ENCODE peak calls at places on chromosomes 1 and 21, in four cellular contexts. A, Z, K and Y are unnamed samples.

GRCh38 chr1:234955107-234955731 is 173.4 kb downstream of the TOMM20 start:
- DNase-seq in Z (peak; percentile 92), K (no peak), A (no peak), Y (no peak)

GRCh38 chr1:63304410-63304809 is 18.0 kb upstream of the FOXD3 start:
- DNase-seq in Z (no peak), K (no peak), A (no peak), Y (no peak)

GRCh38 chr1:12172042-12172851 is 5.5 kb downstream of the TNFRSF1B start:
- DNase-seq in Z (no peak), A (no peak), K (no peak), Y (no peak)

GRCh38 chr1:212313616-212314015 is 28.4 kb downstream of the PPP2R5A start:
- DNase-seq in K (no peak), A (no peak), Z (no peak), Y (no peak)

GRCh38 chr1:36942093-36942492 is 92.2 kb downstream of the GRIK3 start:
- DNase-seq in K (no peak), A (no peak), Z (no peak), Y (no peak)

GRCh38 chr1:119367332-119368124 is 1.1 kb upstream of the HAO2 start:
- DNase-seq in A (peak; percentile 35), Z (no peak), K (no peak), Y (no peak)

GRCh38 chr1:117037802-117038201 is 22.3 kb upstream of the TTF2 start:
- DNase-seq in A (peak; percentile 55), K (no peak), Z (no peak), Y (no peak)

GRCh38 chr21:42414928-42415769 is 11.4 kb downstream of the UBASH3A start:
- DNase-seq in A (no peak), K (no peak), Z (no peak), Y (peak; percentile 59)

GRCh38 chr1:47474278-47475193 is 36.7 kb downstream of the FOXD2 start:
- DNase-seq in K (no peak), A (peak; percentile 48), Z (no peak), Y (no peak)

GRCh38 chr1:56644064-56644940 is 812 bp upstream of the PRKAA2 start:
- DNase-seq in A (no peak), K (no peak), Z (no peak), Y (no peak)

GRCh38 chr1:164712131-164713031 is 153.4 kb downstream of the PBX1 start:
- DNase-seq in Z (no peak), K (no peak), A (peak; percentile 69), Y (peak; percentile 52)

GRCh38 chr1:154839691-154840090 is 30.4 kb downstream of the KCNN3 start:
- DNase-seq in A (no peak), K (no peak), Z (no peak), Y (no peak)

GRCh38 chr21:38126677-38127271 is 130.0 kb upstream of the KCNJ15 start:
- DNase-seq in K (peak; percentile 17), A (peak; percentile 57), Z (no peak), Y (no peak)

GRCh38 chr1:39839651-39840050 is 43.7 kb downstream of the TRIT1 start:
- DNase-seq in Z (no peak), A (no peak), K (no peak), Y (no peak)

GRCh38 chr1:48203287-48203900 is 19.1 kb upstream of the SLC5A9 start:
- DNase-seq in Z (no peak), A (peak; percentile 61), K (no peak), Y (no peak)

GRCh38 chr1:24437631-24438396 is 22.2 kb downstream of the NIPAL3 start:
- DNase-seq in A (no peak), Z (no peak), K (no peak), Y (no peak)

GRCh38 chr1:44170281-44170823 is 28.9 kb upstream of the KLF18 start:
- DNase-seq in K (no peak), Z (no peak), A (no peak), Y (no peak)

GRCh38 chr1:174218983-174219382 is 59.7 kb downstream of the RABGAP1L start:
- DNase-seq in Z (no peak), A (no peak), K (no peak), Y (no peak)

GRCh38 chr1:240312872-240313271 is 221.2 kb downstream of the FMN2 start:
- DNase-seq in Z (no peak), A (no peak), K (no peak), Y (no peak)

GRCh38 chr1:33872275-33872674 is 8.4 kb downstream of the HMGB4 start:
- DNase-seq in K (no peak), A (no peak), Z (no peak), Y (no peak)

GRCh38 chr1:53638641-53639035 is 100.3 kb downstream of the GLIS1 start:
- DNase-seq in A (no peak), Z (no peak), K (no peak), Y (no peak)

GRCh38 chr1:157312270-157312812 is 174.1 kb upstream of the ETV3 start:
- DNase-seq in K (no peak), Z (no peak), A (no peak), Y (no peak)

GRCh38 chr1:219757890-219758289 is 145.0 kb upstream of the ZC3H11B start:
- DNase-seq in A (peak; percentile 60), Z (no peak), K (no peak), Y (peak; percentile 31)

GRCh38 chr21:21301013-21301412 is 302.8 kb downstream of the NCAM2 start:
- DNase-seq in A (no peak), Z (no peak), K (no peak), Y (no peak)

GRCh38 chr1:100530901-100531487 is 6.9 kb upstream of the GPR88 start:
- DNase-seq in K (no peak), A (no peak), Z (peak; percentile 81), Y (no peak)

GRCh38 chr1:50974618-50974935 is 4.5 kb downstream of the CDKN2C start:
- DNase-seq in Z (no peak), A (no peak), K (no peak), Y (no peak)

GRCh38 chr1:46413596-46413985 is 19.5 kb downstream of the FAAH start:
- DNase-seq in A (peak; percentile 57), Z (no peak), K (no peak), Y (no peak)

GRCh38 chr1:236753554-236753953 is 41.5 kb upstream of the MTR start:
- DNase-seq in Z (no peak), K (no peak), A (peak; percentile 58), Y (no peak)

GRCh38 chr1:163315773-163316374 is 5.9 kb upstream of the NUF2 start:
- DNase-seq in A (peak; percentile 12), K (no peak), Z (no peak), Y (peak; percentile 16)

GRCh38 chr1:222372221-222372620 is 175.7 kb downstream of the HHIPL2 start:
- DNase-seq in Z (no peak), K (no peak), A (no peak), Y (no peak)

GRCh38 chr1:244353572-244354091 is 98.1 kb downstream of the ADSS2 start:
- DNase-seq in A (no peak), Z (no peak), K (no peak), Y (no peak)

GRCh38 chr1:217272385-217272784 is 358.5 kb downstream of the GPATCH2 start:
- DNase-seq in Z (no peak), K (no peak), A (no peak), Y (no peak)

GRCh38 chr1:59452026-59452425 is 155.1 kb downstream of the FGGY start:
- DNase-seq in K (no peak), Z (no peak), A (no peak), Y (no peak)

GRCh38 chr1:6417961-6418667 is 1.6 kb downstream of the HES2 start:
- DNase-seq in K (no peak), A (no peak), Z (no peak), Y (no peak)

GRCh38 chr1:241240084-241240483 is 116.9 kb downstream of the RGS7 start:
- DNase-seq in A (no peak), Z (no peak), K (no peak), Y (no peak)

GRCh38 chr21:32140212-32141008 is 138.4 kb downstream of the MIS18A start:
- DNase-seq in Z (no peak), A (peak; percentile 22), K (no peak), Y (no peak)

GRCh38 chr21:42892582-42892930 is 553 bp upstream of the NDUFV3 start:
- DNase-seq in Z (no peak), A (no peak), K (no peak), Y (no peak)

GRCh38 chr1:51445346-51446090 is 73.5 kb downstream of the EPS15 start:
- DNase-seq in Z (no peak), A (no peak), K (no peak), Y (no peak)

GRCh38 chr1:85473390-85473789 is 8.4 kb upstream of the DDAH1 start:
- DNase-seq in K (no peak), A (no peak), Z (no peak), Y (no peak)

GRCh38 chr1:161389691-161390558 is 22.2 kb upstream of the CFAP126 start:
- DNase-seq in A (peak; percentile 94), K (peak; percentile 97), Z (peak; percentile 99), Y (peak; percentile 99)
- TF ChIP-seq EP300 in A (no peak), K (peak; percentile 100), Z (peak; percentile 95), Y (peak; percentile 100)

DNA sequence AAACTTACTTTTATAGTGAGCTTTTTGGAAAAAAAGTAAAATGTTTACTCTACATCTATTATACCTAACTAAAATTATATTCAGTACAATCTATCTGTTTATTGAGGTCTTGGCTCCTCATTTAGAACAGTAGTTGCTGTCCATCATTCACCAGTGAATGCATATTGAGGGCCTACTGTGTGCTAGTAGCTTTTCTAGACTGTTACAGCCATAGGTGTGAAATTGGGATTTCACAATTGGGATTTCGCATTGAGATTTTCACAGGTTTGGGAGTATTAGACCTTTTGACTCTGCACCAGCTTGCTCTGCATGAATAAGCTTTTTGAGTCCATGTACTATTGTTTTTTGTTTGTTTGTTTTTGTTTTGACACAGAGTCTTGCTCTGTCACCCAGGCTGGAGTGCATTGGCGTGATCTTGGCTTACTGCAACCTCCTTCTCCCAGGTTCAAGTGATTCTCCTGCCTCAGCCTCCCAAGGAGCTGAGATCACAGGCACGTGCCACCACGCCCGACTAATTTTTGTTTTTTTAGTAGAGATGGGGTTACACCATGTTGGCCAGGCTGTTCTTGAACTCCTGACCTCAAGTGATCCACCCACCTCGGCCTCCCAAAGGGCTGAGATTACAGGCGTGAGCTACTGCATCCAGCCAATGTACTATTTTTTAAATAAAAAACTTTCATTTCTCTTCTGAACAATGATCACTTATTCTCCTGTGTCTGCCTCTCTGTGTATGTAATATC is 47.2 kb upstream of the ERRFI1 start:
- DNase-seq in A (no peak), K (peak; percentile 50), Z (no peak), Y (no peak)
- TF ChIP-seq EP300 in A (no peak), K (no peak), Z (no peak), Y (no peak)

DNA sequence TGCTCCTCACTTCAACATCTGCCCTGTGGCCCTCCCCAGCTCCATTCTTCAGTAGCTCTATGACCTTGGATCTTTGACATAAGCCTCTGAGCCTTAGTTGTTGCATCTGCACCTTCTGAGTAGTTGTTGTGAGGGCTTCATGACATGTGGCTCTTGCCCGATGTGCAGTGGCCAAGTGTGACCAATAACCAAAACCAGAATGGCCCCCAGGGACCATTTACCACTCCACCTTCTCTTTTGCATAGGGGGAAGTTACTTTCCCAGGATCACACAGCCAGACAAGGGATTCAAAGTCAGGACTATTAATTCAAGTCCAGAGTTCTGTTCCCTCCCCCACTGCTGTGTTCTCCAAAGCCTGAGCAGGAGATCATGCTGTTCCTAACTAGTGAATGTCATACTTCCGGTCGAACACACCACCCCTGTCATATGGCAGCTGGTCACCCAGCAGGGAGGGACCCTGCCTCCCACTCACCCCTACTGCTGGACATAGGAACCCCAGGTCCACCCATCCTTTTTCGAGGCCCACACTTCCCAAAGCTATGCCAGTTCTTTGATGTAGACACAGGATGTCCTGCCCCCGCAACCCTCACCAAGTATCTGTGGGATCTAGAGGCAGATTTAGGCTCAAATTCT is 4.0 kb downstream of the FGR start:
- DNase-seq in Z (peak; percentile 81), A (no peak), K (no peak), Y (no peak)
- TF ChIP-seq EP300 in Z (no peak), A (no peak), K (no peak), Y (no peak)

GRCh38 chr1:230084408-230085177 is 17.6 kb downstream of the GALNT2 start:
- DNase-seq in Z (no peak), A (peak; percentile 59), K (peak; percentile 53), Y (peak; percentile 60)
- TF ChIP-seq EP300 in Z (no peak), A (peak; percentile 89), K (no peak), Y (no peak)